ENCODE peak calls at places on chromosome 13, in six cellular contexts. One of them, this sample, is unnamed.

GRCh38 chr13:79870123-79870522 is 389.2 kb downstream of the NDFIP2 start:
- DNase-seq in AG10803: no peak
- DNase-seq in astrocyte of the spinal cord: peak; percentile 36
- DNase-seq in stomach: no peak
- DNase-seq in WERI-Rb-1: no peak
- DNase-seq in mucosa of descending colon: no peak
- DNase-seq in this sample: no peak

GRCh38 chr13:30824651-30825050 is 81.4 kb upstream of the MEDAG start:
- DNase-seq in AG10803: no peak
- DNase-seq in stomach: peak; percentile 38
- DNase-seq in mucosa of descending colon: peak; percentile 24
- DNase-seq in WERI-Rb-1: no peak
- DNase-seq in astrocyte of the spinal cord: no peak
- DNase-seq in this sample: no peak

GRCh38 chr13:26623125-26623524 is 65.6 kb downstream of the WASF3 start:
- DNase-seq in AG10803: no peak
- DNase-seq in stomach: no peak
- DNase-seq in mucosa of descending colon: no peak
- DNase-seq in WERI-Rb-1: peak; percentile 85
- DNase-seq in astrocyte of the spinal cord: no peak
- DNase-seq in this sample: peak; percentile 64

GRCh38 chr13:27619711-27620376 is 485 bp downstream of the LNX2 start:
- DNase-seq in WERI-Rb-1: peak; percentile 54
- DNase-seq in mucosa of descending colon: peak; percentile 48
- DNase-seq in astrocyte of the spinal cord: peak; percentile 40
- DNase-seq in stomach: no peak
- DNase-seq in AG10803: peak; percentile 25
- DNase-seq in this sample: peak; percentile 39

GRCh38 chr13:74641586-74641985 is 507.4 kb upstream of the KLF12 start:
- DNase-seq in AG10803: peak; percentile 61
- DNase-seq in astrocyte of the spinal cord: peak; percentile 53
- DNase-seq in mucosa of descending colon: no peak
- DNase-seq in stomach: no peak
- DNase-seq in WERI-Rb-1: no peak
- DNase-seq in this sample: peak; percentile 10

GRCh38 chr13:112931028-112931934 is 37.7 kb upstream of the MCF2L start:
- DNase-seq in mucosa of descending colon: peak; percentile 76
- DNase-seq in astrocyte of the spinal cord: peak; percentile 14
- DNase-seq in AG10803: peak; percentile 70
- DNase-seq in WERI-Rb-1: peak; percentile 88
- DNase-seq in stomach: no peak
- DNase-seq in this sample: peak; percentile 88

GRCh38 chr13:100597253-100597652 is 8.7 kb upstream of the GGACT start:
- DNase-seq in astrocyte of the spinal cord: peak; percentile 37
- DNase-seq in mucosa of descending colon: no peak
- DNase-seq in AG10803: peak; percentile 31
- DNase-seq in stomach: no peak
- DNase-seq in WERI-Rb-1: no peak
- DNase-seq in this sample: peak; percentile 53

GRCh38 chr13:97371486-97372109 is 62.4 kb upstream of the RAP2A start:
- DNase-seq in mucosa of descending colon: no peak
- DNase-seq in AG10803: no peak
- DNase-seq in WERI-Rb-1: no peak
- DNase-seq in astrocyte of the spinal cord: no peak
- DNase-seq in stomach: no peak
- DNase-seq in this sample: no peak

GRCh38 chr13:45695198-45695730 is 6.9 kb upstream of the CBY2 start:
- DNase-seq in stomach: no peak
- DNase-seq in mucosa of descending colon: no peak
- DNase-seq in astrocyte of the spinal cord: no peak
- DNase-seq in WERI-Rb-1: no peak
- DNase-seq in AG10803: peak; percentile 17
- DNase-seq in this sample: no peak

GRCh38 chr13:76638882-76639281 is 247.3 kb downstream of the KCTD12 start:
- DNase-seq in WERI-Rb-1: no peak
- DNase-seq in astrocyte of the spinal cord: no peak
- DNase-seq in AG10803: peak; percentile 5
- DNase-seq in stomach: no peak
- DNase-seq in mucosa of descending colon: no peak
- DNase-seq in this sample: no peak

GRCh38 chr13:26950546-26950945 is 190.0 kb upstream of the GPR12 start:
- DNase-seq in stomach: no peak
- DNase-seq in WERI-Rb-1: no peak
- DNase-seq in mucosa of descending colon: peak; percentile 63
- DNase-seq in AG10803: no peak
- DNase-seq in astrocyte of the spinal cord: no peak
- DNase-seq in this sample: no peak

GRCh38 chr13:34044660-34045080 is 226.7 kb downstream of the RFC3 start:
- DNase-seq in astrocyte of the spinal cord: peak; percentile 79
- DNase-seq in mucosa of descending colon: no peak
- DNase-seq in AG10803: peak; percentile 87
- DNase-seq in stomach: no peak
- DNase-seq in WERI-Rb-1: no peak
- DNase-seq in this sample: peak; percentile 67

GRCh38 chr13:27556109-27556508 is 64.2 kb downstream of the LNX2 start:
- DNase-seq in astrocyte of the spinal cord: peak; percentile 88
- DNase-seq in mucosa of descending colon: no peak
- DNase-seq in WERI-Rb-1: no peak
- DNase-seq in stomach: no peak
- DNase-seq in AG10803: peak; percentile 43
- DNase-seq in this sample: peak; percentile 73

GRCh38 chr13:46469064-46469463 is 82.0 kb upstream of the RUBCNL start:
- DNase-seq in WERI-Rb-1: no peak
- DNase-seq in mucosa of descending colon: peak; percentile 27
- DNase-seq in astrocyte of the spinal cord: no peak
- DNase-seq in AG10803: peak; percentile 79
- DNase-seq in stomach: no peak
- DNase-seq in this sample: peak; percentile 20

DNA sequence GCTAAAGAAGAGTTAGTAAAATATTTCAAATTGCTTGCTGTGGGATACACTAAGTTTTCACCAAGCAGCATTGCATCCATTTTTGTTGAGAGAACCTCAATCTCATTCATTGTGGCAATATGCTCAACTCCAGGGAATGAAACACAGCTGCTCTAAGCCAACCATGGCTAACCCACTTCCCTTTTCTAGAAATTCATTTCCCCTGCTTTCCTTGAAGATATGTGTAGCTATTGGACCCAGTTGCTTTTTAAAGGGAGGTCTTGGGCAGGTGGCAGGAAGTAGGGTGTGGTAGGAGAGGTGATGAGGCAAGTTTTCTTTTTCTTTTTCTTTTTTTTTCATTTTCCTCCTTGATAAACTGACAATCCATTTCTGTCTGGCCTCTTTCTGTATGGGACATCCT is 452.2 kb downstream of the FGF14 start:
- DNase-seq in WERI-Rb-1: no peak
- DNase-seq in stomach: no peak
- DNase-seq in AG10803: no peak
- DNase-seq in mucosa of descending colon: no peak
- DNase-seq in astrocyte of the spinal cord: no peak
- DNase-seq in this sample: no peak
- TF ChIP-seq CTCF in WERI-Rb-1: no peak
- TF ChIP-seq CTCF in stomach: no peak
- TF ChIP-seq CTCF in AG10803: no peak
- TF ChIP-seq CTCF in mucosa of descending colon: no peak
- TF ChIP-seq CTCF in astrocyte of the spinal cord: no peak
- TF ChIP-seq CTCF in this sample: no peak

GRCh38 chr13:20161951-20162300 is 1.1 kb upstream of the GJA3 start:
- DNase-seq in stomach: no peak
- DNase-seq in AG10803: no peak
- DNase-seq in astrocyte of the spinal cord: no peak
- DNase-seq in WERI-Rb-1: no peak
- DNase-seq in mucosa of descending colon: no peak
- DNase-seq in this sample: no peak
- H3K4me3 ChIP-seq in stomach: peak overlapping the region; percentile 66
- H3K4me3 ChIP-seq in AG10803: no peak overlapping the region
- H3K4me3 ChIP-seq in astrocyte of the spinal cord: no peak overlapping the region
- H3K4me3 ChIP-seq in WERI-Rb-1: no peak overlapping the region
- H3K4me3 ChIP-seq in mucosa of descending colon: no peak overlapping the region
- H3K4me3 ChIP-seq in this sample: no peak overlapping the region

GRCh38 chr13:35157143-35157755 is 215.2 kb downstream of the NBEA start:
- DNase-seq in AG10803: peak; percentile 55
- DNase-seq in astrocyte of the spinal cord: peak; percentile 67
- DNase-seq in mucosa of descending colon: peak; percentile 73
- DNase-seq in stomach: no peak
- DNase-seq in WERI-Rb-1: peak; percentile 15
- DNase-seq in this sample: peak; percentile 78
- TF ChIP-seq CTCF in AG10803: peak; percentile 88
- TF ChIP-seq CTCF in astrocyte of the spinal cord: peak; percentile 59
- TF ChIP-seq CTCF in mucosa of descending colon: no peak
- TF ChIP-seq CTCF in stomach: peak; percentile 60
- TF ChIP-seq CTCF in WERI-Rb-1: peak; percentile 55
- TF ChIP-seq CTCF in this sample: peak; percentile 70

DNA sequence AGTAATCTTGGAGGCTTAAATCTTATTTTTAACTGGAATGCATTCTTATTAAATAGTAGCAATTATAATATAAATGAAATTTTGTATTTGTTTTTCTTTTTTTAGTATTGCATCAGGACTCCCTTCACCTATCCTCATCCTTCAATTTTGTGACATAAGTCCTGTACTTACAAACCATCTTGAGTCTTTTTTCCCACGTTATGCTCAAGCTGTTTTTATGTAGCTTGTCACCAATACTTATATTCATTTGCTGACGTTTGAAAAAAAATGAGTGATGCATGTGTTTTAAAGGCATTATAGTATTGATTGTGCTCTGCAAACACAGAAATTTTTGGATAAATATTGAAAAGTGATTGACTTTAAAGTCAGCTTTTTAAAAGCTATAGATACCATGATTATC is 888 bp downstream of the GPR18 start:
- DNase-seq in AG10803: no peak
- DNase-seq in stomach: no peak
- DNase-seq in mucosa of descending colon: no peak
- DNase-seq in WERI-Rb-1: no peak
- DNase-seq in astrocyte of the spinal cord: no peak
- DNase-seq in this sample: no peak
- H3K4me3 ChIP-seq in AG10803: no peak overlapping the region
- H3K4me3 ChIP-seq in stomach: no peak overlapping the region
- H3K4me3 ChIP-seq in mucosa of descending colon: no peak overlapping the region
- H3K4me3 ChIP-seq in WERI-Rb-1: no peak overlapping the region
- H3K4me3 ChIP-seq in astrocyte of the spinal cord: no peak overlapping the region
- H3K4me3 ChIP-seq in this sample: no peak overlapping the region